ENCODE peak calls at places on chromosomes 1 and 21, in nine cellular contexts. S is left ventricle myocardium inferior, F is ovary, W is prostate gland, X is A549, D is neural progenitor cell, V is cardiac muscle cell, O is hepatocyte, G is Panc1. P is an unnamed sample.

GRCh38 chr1:168473164-168473563 is 70.6 kb downstream of the XCL2 start:
- DNase-seq in S (no peak), F (no peak), W (no peak), X (no peak), D (no peak), V (no peak), O (no peak), G (no peak), P (no peak)

GRCh38 chr1:192702212-192702993 is 66.5 kb downstream of the RGS13 start:
- DNase-seq in S (no peak), F (no peak), W (no peak), X (peak; percentile 74), D (no peak), V (no peak), O (no peak), G (no peak), P (no peak)

GRCh38 chr1:219463629-219464028 is 149.3 kb downstream of the ZC3H11B start:
- DNase-seq in S (no peak), F (no peak), W (no peak), X (no peak), D (no peak), V (no peak), O (no peak), G (no peak), P (no peak)

GRCh38 chr21:29657228-29657989 is 282.4 kb downstream of the GRIK1 start:
- DNase-seq in S (no peak), F (no peak), W (no peak), X (no peak), D (no peak), V (no peak), O (no peak), G (no peak), P (no peak)

GRCh38 chr1:175494950-175495349 is 248.4 kb downstream of the TNR start:
- DNase-seq in S (no peak), F (no peak), W (no peak), X (no peak), D (no peak), V (no peak), O (no peak), G (no peak), P (no peak)

GRCh38 chr21:29299906-29300546 is 1.3 kb downstream of the BACH1 start:
- DNase-seq in S (peak; percentile 48), F (no peak), W (peak; percentile 29), X (peak; percentile 53), D (peak; percentile 64), V (peak; percentile 70), O (peak; percentile 82), G (peak; percentile 10), P (peak; percentile 59)

GRCh38 chr1:90729484-90730246 is 12.6 kb upstream of the BARHL2 start:
- DNase-seq in S (no peak), F (no peak), W (no peak), X (no peak), D (peak; percentile 94), V (peak; percentile 67), O (peak; percentile 47), G (no peak), P (no peak)

GRCh38 chr1:160807738-160808137 is 11.8 kb downstream of the LY9 start:
- DNase-seq in S (no peak), F (no peak), W (no peak), X (no peak), D (no peak), V (no peak), O (no peak), G (no peak), P (no peak)

GRCh38 chr1:186244825-186245224 is 130.2 kb downstream of the TPR start:
- DNase-seq in S (no peak), F (no peak), W (no peak), X (peak; percentile 21), D (peak; percentile 49), V (peak; percentile 25), O (no peak), G (no peak), P (no peak)

GRCh38 chr1:178579562-178579961 is 66.7 kb downstream of the TEX35 start:
- DNase-seq in S (no peak), F (no peak), W (no peak), X (no peak), D (no peak), V (no peak), O (no peak), G (no peak), P (no peak)

GRCh38 chr1:186812560-186812959 is 16.2 kb upstream of the PLA2G4A start:
- DNase-seq in S (no peak), F (no peak), W (no peak), X (no peak), D (no peak), V (no peak), O (no peak), G (no peak), P (no peak)

DNA sequence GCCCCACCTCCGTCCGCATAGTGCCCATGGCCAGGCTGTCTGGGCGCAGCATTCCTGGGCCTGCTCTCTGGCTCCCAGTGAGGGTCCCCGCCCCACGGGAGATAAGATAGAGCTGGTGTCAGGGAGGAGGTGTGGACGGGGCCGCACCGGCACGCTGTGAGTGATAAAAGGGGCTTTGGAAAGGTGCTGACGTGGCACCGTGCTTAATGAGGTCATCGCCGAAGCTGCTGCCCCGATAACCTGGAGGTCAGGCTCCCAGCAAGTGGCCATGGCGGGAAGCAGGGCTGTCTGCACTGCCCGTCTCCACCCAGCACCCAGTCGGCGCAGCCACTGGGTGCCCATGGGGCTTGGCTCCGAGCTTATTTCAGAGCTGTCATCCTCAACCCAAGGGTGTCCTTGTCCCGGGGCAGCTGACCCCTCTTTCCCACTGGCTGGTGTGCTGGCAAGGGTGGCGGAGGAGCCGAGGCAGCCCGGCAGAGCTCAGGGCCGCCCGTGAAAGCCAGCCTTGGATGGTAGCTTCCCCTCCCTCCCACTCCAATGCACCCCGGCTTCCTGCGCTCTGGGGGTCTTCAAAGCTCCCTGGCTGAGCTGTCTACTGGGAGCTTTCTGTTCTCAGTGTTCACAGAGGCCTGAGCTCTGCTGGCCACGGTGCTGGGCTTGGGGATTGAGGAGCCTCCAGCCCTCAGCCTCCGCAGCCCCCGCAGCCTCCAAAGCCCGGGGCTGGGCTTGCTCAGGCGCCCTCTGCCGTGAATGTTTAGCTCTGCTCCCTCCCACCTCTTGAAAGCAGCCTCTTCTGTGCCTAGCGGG is 105.1 kb upstream of the ARHGEF16 start:
- DNase-seq in S (peak; percentile 86), F (no peak), W (no peak), X (no peak), D (peak; percentile 71), V (peak; percentile 96), O (peak; percentile 77), G (no peak), P (no peak)
- TF ChIP-seq CTCF in S (peak; percentile 35), F (no peak), W (no peak), X (no peak), D (peak; percentile 46), V (peak; percentile 47), O (peak; percentile 41), G (no peak), P (no peak)

GRCh38 chr21:40178726-40179125 is 311.5 kb downstream of the PCP4 start:
- DNase-seq in S (no peak), F (no peak), W (no peak), X (no peak), D (no peak), V (no peak), O (no peak), G (no peak), P (no peak)
- H3K4me3 ChIP-seq in S (no peak overlapping the region), F (no peak overlapping the region), W (no peak overlapping the region), X (no peak overlapping the region), D (no peak overlapping the region), V (no peak overlapping the region), O (no peak overlapping the region), G (no peak overlapping the region), P (no peak overlapping the region)

GRCh38 chr1:201603613-201604232 is 64.8 kb downstream of the NAV1 start:
- DNase-seq in S (no peak), F (no peak), W (no peak), X (peak; percentile 61), D (no peak), V (no peak), O (no peak), G (peak; percentile 41), P (no peak)
- H3K4me1 ChIP-seq in S (peaks cover 53% of the 10 kb centered on the region), F (peaks cover 2% of the 10 kb centered on the region), W (no peaks in the 10 kb centered on the region), X (peaks cover 74% of the 10 kb centered on the region), D (no peaks in the 10 kb centered on the region), V (no peaks in the 10 kb centered on the region), O (peaks cover 12% of the 10 kb centered on the region), G (no peaks in the 10 kb centered on the region), P (no peaks in the 10 kb centered on the region)

GRCh38 chr1:27603962-27604578 is at the start of gene AHDC1:
- DNase-seq in S (peak; percentile 93), F (peak; percentile 93), W (peak; percentile 94), X (peak; percentile 88), D (peak; percentile 98), V (peak; percentile 97), O (peak; percentile 96), G (no peak), P (peak; percentile 93)
- TF ChIP-seq CTCF in S (peak; percentile 18), F (peak; percentile 60), W (peak; percentile 61), X (no peak), D (peak; percentile 3), V (no peak), O (peak; percentile 24), G (no peak), P (no peak)

DNA sequence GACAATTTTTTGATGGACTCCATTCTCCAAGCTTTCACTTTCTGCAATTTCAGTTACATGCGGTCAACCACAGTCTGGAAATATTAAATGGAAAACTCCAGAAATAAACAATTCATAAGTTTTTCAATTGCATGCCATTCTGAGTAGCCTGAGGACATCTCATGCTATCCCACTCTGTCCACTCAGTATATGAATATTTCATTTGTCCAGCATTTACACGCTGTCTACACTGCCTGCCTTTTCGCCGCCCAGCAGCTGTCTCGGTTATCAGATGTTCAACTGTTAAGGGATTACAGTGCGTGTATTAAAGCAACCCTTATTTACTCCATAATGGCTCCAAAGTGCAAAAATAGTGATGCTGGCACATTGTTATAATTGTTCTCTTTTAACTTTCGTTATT is 116.3 kb downstream of the ADSS2 start:
- DNase-seq in S (no peak), F (no peak), W (no peak), X (no peak), D (no peak), V (no peak), O (no peak), G (no peak), P (no peak)
- H3K4me3 ChIP-seq in S (no peak overlapping the region), F (no peak overlapping the region), W (no peak overlapping the region), X (no peak overlapping the region), D (no peak overlapping the region), V (no peak overlapping the region), O (no peak overlapping the region), G (no peak overlapping the region), P (no peak overlapping the region)